ENCODE peak calls at places on chromosomes 1 and 21, in seven cellular contexts. One of them, this sample, is unnamed.

GRCh38 chr1:64231153-64231552 is 27.7 kb downstream of the UBE2U start:
- DNase-seq in left ventricle myocardium inferior: no peak
- DNase-seq in iPS-NIHi11: no peak
- DNase-seq in lung: no peak
- DNase-seq in stimulated activated CD4-positive, alpha-beta T cell treated with anti-CD3 and anti-CD28 coated beads, Interleukin-1b, Interleukin-23, amount 100 ng/mL, for 24 hours: no peak
- DNase-seq in HTR-8/SVneo: no peak
- DNase-seq in ovary: no peak
- DNase-seq in this sample: no peak

GRCh38 chr1:116376734-116377096 is 3.7 kb downstream of the ATP1A1 start:
- DNase-seq in ovary: no peak
- DNase-seq in HTR-8/SVneo: no peak
- DNase-seq in iPS-NIHi11: no peak
- DNase-seq in stimulated activated CD4-positive, alpha-beta T cell treated with anti-CD3 and anti-CD28 coated beads, Interleukin-1b, Interleukin-23, amount 100 ng/mL, for 24 hours: no peak
- DNase-seq in lung: no peak
- DNase-seq in left ventricle myocardium inferior: no peak
- DNase-seq in this sample: no peak

GRCh38 chr1:235108185-235108593 is 20.4 kb downstream of the TOMM20 start:
- DNase-seq in HTR-8/SVneo: no peak
- DNase-seq in stimulated activated CD4-positive, alpha-beta T cell treated with anti-CD3 and anti-CD28 coated beads, Interleukin-1b, Interleukin-23, amount 100 ng/mL, for 24 hours: no peak
- DNase-seq in iPS-NIHi11: no peak
- DNase-seq in lung: no peak
- DNase-seq in left ventricle myocardium inferior: no peak
- DNase-seq in ovary: no peak
- DNase-seq in this sample: no peak

GRCh38 chr1:108590947-108591346 is 31.0 kb downstream of the EEIG2 start:
- DNase-seq in ovary: no peak
- DNase-seq in left ventricle myocardium inferior: no peak
- DNase-seq in lung: no peak
- DNase-seq in iPS-NIHi11: no peak
- DNase-seq in stimulated activated CD4-positive, alpha-beta T cell treated with anti-CD3 and anti-CD28 coated beads, Interleukin-1b, Interleukin-23, amount 100 ng/mL, for 24 hours: no peak
- DNase-seq in HTR-8/SVneo: peak; percentile 11
- DNase-seq in this sample: no peak

GRCh38 chr21:36866419-36866818 is 100.0 kb downstream of the HLCS start:
- DNase-seq in lung: no peak
- DNase-seq in stimulated activated CD4-positive, alpha-beta T cell treated with anti-CD3 and anti-CD28 coated beads, Interleukin-1b, Interleukin-23, amount 100 ng/mL, for 24 hours: no peak
- DNase-seq in iPS-NIHi11: no peak
- DNase-seq in HTR-8/SVneo: no peak
- DNase-seq in ovary: no peak
- DNase-seq in left ventricle myocardium inferior: no peak
- DNase-seq in this sample: no peak

GRCh38 chr1:47643506-47644215 is 205.8 kb downstream of the FOXD2 start:
- DNase-seq in HTR-8/SVneo: no peak
- DNase-seq in iPS-NIHi11: peak; percentile 44
- DNase-seq in left ventricle myocardium inferior: no peak
- DNase-seq in ovary: no peak
- DNase-seq in lung: no peak
- DNase-seq in stimulated activated CD4-positive, alpha-beta T cell treated with anti-CD3 and anti-CD28 coated beads, Interleukin-1b, Interleukin-23, amount 100 ng/mL, for 24 hours: no peak
- DNase-seq in this sample: no peak

GRCh38 chr1:202234331-202235002 is 40.9 kb downstream of the LGR6 start:
- DNase-seq in HTR-8/SVneo: no peak
- DNase-seq in ovary: no peak
- DNase-seq in stimulated activated CD4-positive, alpha-beta T cell treated with anti-CD3 and anti-CD28 coated beads, Interleukin-1b, Interleukin-23, amount 100 ng/mL, for 24 hours: no peak
- DNase-seq in iPS-NIHi11: no peak
- DNase-seq in lung: no peak
- DNase-seq in left ventricle myocardium inferior: no peak
- DNase-seq in this sample: no peak

GRCh38 chr1:186849271-186849671 is 20.5 kb downstream of the PLA2G4A start:
- DNase-seq in stimulated activated CD4-positive, alpha-beta T cell treated with anti-CD3 and anti-CD28 coated beads, Interleukin-1b, Interleukin-23, amount 100 ng/mL, for 24 hours: no peak
- DNase-seq in HTR-8/SVneo: no peak
- DNase-seq in iPS-NIHi11: no peak
- DNase-seq in ovary: no peak
- DNase-seq in left ventricle myocardium inferior: no peak
- DNase-seq in lung: no peak
- DNase-seq in this sample: no peak

GRCh38 chr1:21762022-21762404 is 20.9 kb downstream of the USP48 start:
- DNase-seq in iPS-NIHi11: no peak
- DNase-seq in HTR-8/SVneo: no peak
- DNase-seq in lung: no peak
- DNase-seq in left ventricle myocardium inferior: no peak
- DNase-seq in ovary: no peak
- DNase-seq in stimulated activated CD4-positive, alpha-beta T cell treated with anti-CD3 and anti-CD28 coated beads, Interleukin-1b, Interleukin-23, amount 100 ng/mL, for 24 hours: no peak
- DNase-seq in this sample: no peak

GRCh38 chr1:92903765-92904164 is 57.5 kb downstream of the DIPK1A start:
- DNase-seq in stimulated activated CD4-positive, alpha-beta T cell treated with anti-CD3 and anti-CD28 coated beads, Interleukin-1b, Interleukin-23, amount 100 ng/mL, for 24 hours: no peak
- DNase-seq in ovary: no peak
- DNase-seq in lung: no peak
- DNase-seq in iPS-NIHi11: no peak
- DNase-seq in HTR-8/SVneo: no peak
- DNase-seq in left ventricle myocardium inferior: no peak
- DNase-seq in this sample: no peak

GRCh38 chr1:163074004-163074403 is 4.8 kb downstream of the RGS4 start:
- DNase-seq in left ventricle myocardium inferior: no peak
- DNase-seq in HTR-8/SVneo: no peak
- DNase-seq in iPS-NIHi11: no peak
- DNase-seq in ovary: no peak
- DNase-seq in stimulated activated CD4-positive, alpha-beta T cell treated with anti-CD3 and anti-CD28 coated beads, Interleukin-1b, Interleukin-23, amount 100 ng/mL, for 24 hours: no peak
- DNase-seq in lung: no peak
- DNase-seq in this sample: no peak

GRCh38 chr1:9822897-9823692 is 670 bp downstream of the CLSTN1 start:
- DNase-seq in ovary: peak; percentile 56
- DNase-seq in lung: no peak
- DNase-seq in HTR-8/SVneo: no peak
- DNase-seq in stimulated activated CD4-positive, alpha-beta T cell treated with anti-CD3 and anti-CD28 coated beads, Interleukin-1b, Interleukin-23, amount 100 ng/mL, for 24 hours: peak; percentile 13
- DNase-seq in left ventricle myocardium inferior: peak; percentile 27
- DNase-seq in iPS-NIHi11: no peak
- DNase-seq in this sample: peak; percentile 37

GRCh38 chr1:51667556-51667955 is 50.7 kb downstream of the OSBPL9 start:
- DNase-seq in left ventricle myocardium inferior: no peak
- DNase-seq in stimulated activated CD4-positive, alpha-beta T cell treated with anti-CD3 and anti-CD28 coated beads, Interleukin-1b, Interleukin-23, amount 100 ng/mL, for 24 hours: no peak
- DNase-seq in HTR-8/SVneo: no peak
- DNase-seq in lung: no peak
- DNase-seq in iPS-NIHi11: no peak
- DNase-seq in ovary: no peak
- DNase-seq in this sample: no peak

GRCh38 chr1:204266504-204267034 is 52.8 kb upstream of the GOLT1A start:
- DNase-seq in left ventricle myocardium inferior: no peak
- DNase-seq in stimulated activated CD4-positive, alpha-beta T cell treated with anti-CD3 and anti-CD28 coated beads, Interleukin-1b, Interleukin-23, amount 100 ng/mL, for 24 hours: no peak
- DNase-seq in ovary: no peak
- DNase-seq in lung: no peak
- DNase-seq in iPS-NIHi11: no peak
- DNase-seq in HTR-8/SVneo: no peak
- DNase-seq in this sample: no peak

GRCh38 chr1:151011154-151011850 is 3.1 kb downstream of the PRUNE1 start:
- DNase-seq in ovary: no peak
- DNase-seq in lung: no peak
- DNase-seq in stimulated activated CD4-positive, alpha-beta T cell treated with anti-CD3 and anti-CD28 coated beads, Interleukin-1b, Interleukin-23, amount 100 ng/mL, for 24 hours: no peak
- DNase-seq in iPS-NIHi11: no peak
- DNase-seq in HTR-8/SVneo: no peak
- DNase-seq in left ventricle myocardium inferior: no peak
- DNase-seq in this sample: no peak

GRCh38 chr1:248696261-248696660 is 6.3 kb downstream of the OR14I1 start:
- DNase-seq in lung: no peak
- DNase-seq in left ventricle myocardium inferior: no peak
- DNase-seq in stimulated activated CD4-positive, alpha-beta T cell treated with anti-CD3 and anti-CD28 coated beads, Interleukin-1b, Interleukin-23, amount 100 ng/mL, for 24 hours: no peak
- DNase-seq in ovary: no peak
- DNase-seq in HTR-8/SVneo: no peak
- DNase-seq in iPS-NIHi11: no peak
- DNase-seq in this sample: no peak

GRCh38 chr1:8721681-8722324 is 95.6 kb downstream of the RERE start:
- DNase-seq in left ventricle myocardium inferior: no peak
- DNase-seq in HTR-8/SVneo: no peak
- DNase-seq in stimulated activated CD4-positive, alpha-beta T cell treated with anti-CD3 and anti-CD28 coated beads, Interleukin-1b, Interleukin-23, amount 100 ng/mL, for 24 hours: no peak
- DNase-seq in iPS-NIHi11: no peak
- DNase-seq in ovary: no peak
- DNase-seq in lung: no peak
- DNase-seq in this sample: no peak

GRCh38 chr1:93878501-93878888 is 511 bp downstream of the DNTTIP2 start:
- DNase-seq in stimulated activated CD4-positive, alpha-beta T cell treated with anti-CD3 and anti-CD28 coated beads, Interleukin-1b, Interleukin-23, amount 100 ng/mL, for 24 hours: peak; percentile 51
- DNase-seq in ovary: peak; percentile 43
- DNase-seq in lung: peak; percentile 48
- DNase-seq in left ventricle myocardium inferior: peak; percentile 20
- DNase-seq in iPS-NIHi11: peak; percentile 17
- DNase-seq in HTR-8/SVneo: peak; percentile 7
- DNase-seq in this sample: peak; percentile 67